ENCODE peak calls at places on chromosomes 11 and 22, in ten cellular contexts. F is HCT116, K is spleen, L is endothelial cell of umbilical vein, V is stomach, X is breast epithelium, G is sigmoid colon, S is H1, Z is transverse colon, Q is upper lobe of left lung. P is an unnamed sample.

GRCh38 chr11:132114185-132114584 is 743.8 kb downstream of the NTM start:
- DNase-seq in F (no peak), K (no peak), L (peak; percentile 44), V (peak; percentile 46), X (no peak), G (no peak), S (no peak), Z (peak; percentile 18), Q (no peak), P (no peak)

GRCh38 chr22:29758068-29758622 is 8.7 kb downstream of the ZMAT5 start:
- DNase-seq in F (no peak), K (no peak), L (no peak), V (no peak), X (no peak), G (no peak), S (no peak), Z (no peak), Q (no peak), P (no peak)

GRCh38 chr11:88015170-88015569 is 160.1 kb downstream of the RAB38 start:
- DNase-seq in F (no peak), K (no peak), L (no peak), V (no peak), X (no peak), G (no peak), S (no peak), Z (no peak), Q (no peak), P (no peak)

GRCh38 chr22:25404923-25405853 is 159.3 kb upstream of the GRK3 start:
- DNase-seq in F (no peak), K (peak; percentile 95), L (no peak), V (peak; percentile 83), X (peak; percentile 73), G (peak; percentile 88), S (no peak), Z (peak; percentile 86), Q (peak; percentile 95), P (no peak)

GRCh38 chr22:32031466-32031865 is 11.6 kb upstream of the SLC5A1 start:
- DNase-seq in F (no peak), K (no peak), L (no peak), V (no peak), X (no peak), G (no peak), S (no peak), Z (no peak), Q (no peak), P (no peak)

GRCh38 chr11:100190395-100190794 is 496.7 kb upstream of the ARHGAP42 start:
- DNase-seq in F (no peak), K (no peak), L (no peak), V (no peak), X (no peak), G (no peak), S (no peak), Z (no peak), Q (no peak), P (no peak)

GRCh38 chr11:101331411-101331810 is 201.8 kb upstream of the PGR start:
- DNase-seq in F (no peak), K (no peak), L (no peak), V (no peak), X (no peak), G (no peak), S (no peak), Z (no peak), Q (no peak), P (no peak)

GRCh38 chr22:32348031-32348611 is 9.5 kb upstream of the RFPL3 start:
- DNase-seq in F (no peak), K (no peak), L (no peak), V (no peak), X (no peak), G (no peak), S (no peak), Z (no peak), Q (no peak), P (no peak)

DNA sequence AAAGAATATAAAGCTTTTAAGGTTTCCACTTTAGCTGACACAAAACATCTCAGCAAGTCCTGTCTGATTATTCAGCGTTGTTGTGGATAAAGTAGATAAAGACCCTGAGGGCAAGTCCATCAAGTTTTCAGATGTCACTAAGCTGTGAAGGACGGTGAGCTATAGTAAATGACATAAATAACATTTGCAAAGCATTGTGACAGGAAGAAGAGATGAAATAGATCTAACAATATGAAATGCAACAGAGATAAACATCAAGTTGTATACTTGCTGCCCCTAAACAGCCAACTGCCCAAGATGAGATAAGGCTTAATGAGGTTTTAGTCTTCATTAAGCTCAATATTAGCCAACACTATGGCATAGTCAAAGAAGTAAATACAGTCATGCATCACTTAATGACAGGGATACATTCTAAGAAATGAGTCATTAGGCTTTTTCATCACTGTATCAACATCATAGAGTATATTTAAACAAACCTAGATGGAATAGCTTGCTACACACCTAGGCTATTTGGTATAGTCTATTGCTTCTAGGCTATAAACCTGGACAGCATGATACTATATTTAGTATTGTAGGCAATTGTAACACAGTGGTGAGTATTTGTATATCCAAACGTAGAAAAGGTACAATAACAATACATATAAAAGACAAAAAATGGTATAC is 625.1 kb upstream of the ANO5 start:
- DNase-seq in F (no peak), K (no peak), L (no peak), V (no peak), X (no peak), G (no peak), S (no peak), Z (no peak), Q (no peak), P (no peak)
- TF ChIP-seq POLR2AphosphoS5 in F (no peak), K (no peak), L (no peak), V (no peak), X (no peak), G (no peak), S (no peak), Z (no peak), Q (no peak), P (no peak)

DNA sequence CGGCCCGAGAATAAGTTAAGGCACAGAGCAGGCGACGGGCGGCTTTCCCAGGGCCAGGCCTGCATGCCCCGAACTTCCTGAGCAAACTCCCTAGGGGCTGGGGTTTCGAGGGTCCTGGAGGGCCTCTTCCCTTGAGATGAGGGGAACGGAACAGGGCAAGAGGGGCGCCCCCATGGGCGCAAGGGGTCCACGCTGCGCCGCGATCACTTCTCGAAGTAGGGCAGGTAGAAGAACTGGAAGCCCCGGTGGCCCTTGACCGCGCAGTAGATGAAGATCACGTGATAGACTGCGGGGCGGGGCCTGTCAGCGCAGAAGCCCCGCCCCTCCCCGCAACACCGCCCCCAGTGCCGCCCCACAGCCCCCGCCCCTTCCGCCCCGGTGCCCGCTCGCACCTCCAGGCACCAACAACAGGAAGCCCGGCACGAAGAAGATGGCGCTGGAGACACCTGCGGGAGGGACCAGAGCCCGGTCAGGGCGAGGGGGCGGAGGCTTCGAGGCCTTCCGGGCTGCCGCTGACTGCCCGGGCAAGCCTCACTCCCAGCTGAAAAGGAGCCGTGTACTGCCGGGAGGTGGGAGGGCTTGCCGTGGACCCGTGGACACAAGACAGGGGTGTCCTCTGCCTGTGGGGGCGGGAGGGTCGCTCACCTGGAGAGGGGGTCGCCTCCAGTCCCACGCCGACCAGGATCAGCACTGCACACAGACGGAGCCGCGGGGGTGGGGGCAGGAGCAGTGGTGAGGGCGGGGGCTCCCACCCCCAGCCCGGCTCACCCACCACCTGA is 4.5 kb downstream of the TMEM134 start:
- DNase-seq in F (peak; percentile 81), K (peak; percentile 99), L (peak; percentile 74), V (peak; percentile 94), X (peak; percentile 92), G (peak; percentile 95), S (peak; percentile 63), Z (peak; percentile 96), Q (peak; percentile 96), P (peak; percentile 97)
- TF ChIP-seq POLR2A in F (no peak), K (peak; percentile 7), L (peak; percentile 76), V (no peak), X (peak; percentile 26), G (peak; percentile 37), S (peak; percentile 83), Z (peak; percentile 92), Q (peak; percentile 44), P (no peak)

DNA sequence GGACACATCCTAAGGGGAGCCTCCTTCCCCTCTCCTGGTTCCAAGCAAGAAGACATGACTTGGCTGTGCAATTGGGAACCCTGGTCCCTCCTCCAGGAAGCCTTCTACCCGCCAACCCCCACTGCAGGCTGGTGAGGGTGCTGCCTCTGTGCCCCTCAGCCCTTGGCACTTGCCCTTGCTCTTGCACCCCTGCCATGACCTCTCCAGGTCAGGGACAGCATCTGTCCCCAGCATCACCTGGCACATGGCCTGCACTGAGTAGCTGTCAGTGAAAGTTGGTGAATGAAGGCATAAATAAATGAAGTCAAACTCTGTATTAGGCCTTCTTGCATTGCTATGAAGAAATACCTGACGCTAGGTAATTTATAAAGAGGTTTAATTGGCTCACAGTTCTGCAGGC is 1.9 kb upstream of the GTSE1 start:
- DNase-seq in F (no peak), K (peak; percentile 75), L (no peak), V (no peak), X (no peak), G (no peak), S (no peak), Z (no peak), Q (no peak), P (no peak)
- TF ChIP-seq POLR2AphosphoS5 in F (no peak), K (peak; percentile 18), L (no peak), V (no peak), X (no peak), G (no peak), S (no peak), Z (no peak), Q (no peak), P (no peak)

GRCh38 chr11:416757-417621 is 2.2 kb upstream of the SIGIRR start:
- DNase-seq in F (no peak), K (peak; percentile 93), L (peak; percentile 18), V (peak; percentile 82), X (no peak), G (no peak), S (peak; percentile 50), Z (peak; percentile 80), Q (peak; percentile 94), P (no peak)

GRCh38 chr11:419248-420005 is 4.6 kb upstream of the SIGIRR start:
- DNase-seq in F (no peak), K (no peak), L (no peak), V (no peak), X (no peak), G (no peak), S (no peak), Z (peak; percentile 7), Q (peak; percentile 55), P (no peak)

GRCh38 chr11:418343-419247 is 3.8 kb upstream of the SIGIRR start:
- DNase-seq in F (no peak), K (peak; percentile 76), L (no peak), V (no peak), X (no peak), G (no peak), S (no peak), Z (peak; percentile 7), Q (peak; percentile 75), P (no peak)

GRCh38 chr11:416051-416756 is 1.4 kb upstream of the SIGIRR start:
- DNase-seq in F (no peak), K (no peak), L (no peak), V (no peak), X (no peak), G (no peak), S (no peak), Z (peak; percentile 17), Q (peak; percentile 73), P (no peak)

DNA sequence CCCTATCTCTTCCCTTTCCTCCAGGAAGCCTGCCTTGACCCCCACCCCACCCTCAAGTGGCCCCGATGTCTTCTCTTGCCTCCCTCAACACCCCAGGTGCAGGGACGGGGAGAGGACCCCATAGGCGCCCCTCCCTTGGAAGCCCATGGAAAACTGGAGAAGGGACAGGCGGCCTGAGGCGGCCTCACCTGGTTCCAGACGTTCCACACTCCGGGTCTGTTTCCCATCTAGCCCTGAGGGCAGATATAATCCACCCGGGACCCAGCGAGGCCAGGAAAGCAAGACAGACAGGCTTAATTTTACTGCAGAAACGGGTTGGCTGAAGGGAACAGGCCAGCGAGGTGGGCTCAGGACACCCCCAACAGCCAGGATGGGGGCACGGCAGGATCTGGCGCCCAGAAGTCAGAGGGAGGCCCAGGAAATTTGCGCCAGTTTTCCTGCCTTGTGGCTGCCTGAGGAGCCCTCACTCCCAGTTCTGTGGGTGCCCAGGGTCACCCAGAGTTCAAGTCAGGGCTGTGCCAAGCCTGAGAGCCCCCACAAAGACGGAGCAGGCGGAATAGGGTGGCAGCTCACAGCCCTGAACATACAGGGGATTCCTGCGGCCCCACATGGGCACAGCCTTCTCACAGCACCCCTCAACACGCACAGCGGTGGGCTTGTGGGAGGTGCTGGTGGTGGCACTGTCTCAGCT is 3.0 kb upstream of the SIGIRR start:
- DNase-seq in F (no peak), K (peak; percentile 77), L (no peak), V (no peak), X (no peak), G (no peak), S (no peak), Z (peak; percentile 8), Q (peak; percentile 61), P (no peak)
- TF ChIP-seq POLR2A in F (no peak), K (no peak), L (no peak), V (no peak), X (no peak), G (no peak), S (no peak), Z (no peak), Q (no peak), P (no peak)